ENCODE peak calls at places on chromosomes 6 and 20, in nine cellular contexts. F, C, R, J, V, E, Z, B and A are unnamed samples.

GRCh38 chr6:159002432-159003160 is 2.6 kb upstream of the RSPH3 start:
- DNase-seq in C (no peak), V (no peak), B (no peak), F (peak; percentile 75), Z (no peak), R (no peak), E (no peak), J (no peak), A (no peak)

GRCh38 chr6:12473494-12473893 is 183.3 kb downstream of the EDN1 start:
- DNase-seq in B (no peak), J (no peak), F (no peak), Z (no peak), E (no peak), C (no peak), R (no peak), V (no peak), A (no peak)

GRCh38 chr6:127484207-127484858 is 25.1 kb upstream of the KIAA0408 start:
- DNase-seq in V (peak; percentile 23), Z (no peak), R (no peak), F (no peak), C (peak; percentile 58), E (no peak), B (no peak), J (no peak), A (no peak)

GRCh38 chr6:131400054-131400781 is 172.8 kb upstream of the ARG1 start:
- DNase-seq in C (peak; percentile 91), J (no peak), B (no peak), R (no peak), E (no peak), F (peak; percentile 20), V (no peak), Z (no peak), A (no peak)

GRCh38 chr6:80174931-80175572 is 68.6 kb downstream of the BCKDHB start:
- DNase-seq in J (no peak), R (no peak), B (no peak), C (peak; percentile 62), E (no peak), Z (no peak), V (no peak), F (no peak), A (no peak)

GRCh38 chr6:160863782-160864181 is 127.8 kb upstream of the MAP3K4 start:
- DNase-seq in F (no peak), E (no peak), R (no peak), Z (no peak), J (no peak), C (no peak), B (peak; percentile 40), V (no peak), A (no peak)

GRCh38 chr6:64221776-64222175 is 586.2 kb downstream of the PHF3 start:
- DNase-seq in E (no peak), C (no peak), R (no peak), J (no peak), Z (no peak), B (no peak), V (no peak), F (no peak), A (no peak)

GRCh38 chr6:116220172-116220571 is 33.7 kb downstream of the TSPYL4 start:
- DNase-seq in J (no peak), Z (no peak), C (no peak), V (no peak), R (no peak), F (no peak), B (peak; percentile 92), E (no peak), A (no peak)

GRCh38 chr20:34817072-34817471 is 8.4 kb downstream of the NCOA6 start:
- DNase-seq in C (no peak), R (no peak), Z (no peak), F (no peak), E (no peak), B (no peak), J (no peak), V (no peak), A (no peak)

GRCh38 chr6:166419268-166419667 is 36.5 kb upstream of the MPC1 start:
- DNase-seq in J (no peak), B (no peak), E (no peak), F (peak; percentile 11), R (no peak), Z (no peak), C (no peak), V (peak; percentile 66), A (no peak)

GRCh38 chr20:10641893-10642292 is 31.9 kb downstream of the JAG1 start:
- DNase-seq in V (no peak), E (no peak), J (no peak), B (no peak), C (no peak), R (no peak), F (no peak), Z (no peak), A (no peak)

GRCh38 chr6:106997392-106998257 is 23.1 kb upstream of the CD24 start:
- DNase-seq in C (peak; percentile 62), J (peak; percentile 26), Z (no peak), E (peak; percentile 81), F (peak; percentile 80), R (peak; percentile 40), B (no peak), V (peak; percentile 67), A (peak; percentile 73)

GRCh38 chr6:105882071-105882803 is 203.9 kb upstream of the PRDM1 start:
- DNase-seq in R (no peak), F (peak; percentile 6), J (no peak), V (no peak), B (no peak), C (peak; percentile 69), E (no peak), Z (no peak), A (no peak)

GRCh38 chr6:84967389-84967788 is 203.0 kb upstream of the TBX18 start:
- DNase-seq in R (peak; percentile 26), Z (no peak), E (peak; percentile 52), J (no peak), V (no peak), F (peak; percentile 9), B (no peak), C (peak; percentile 65), A (peak; percentile 10)

GRCh38 chr6:69775450-69775849 is 21.4 kb downstream of the LMBRD1 start:
- DNase-seq in R (no peak), B (no peak), F (no peak), E (no peak), C (no peak), Z (no peak), V (no peak), J (no peak), A (no peak)

GRCh38 chr6:3325210-3325609 is 66.5 kb downstream of the PSMG4 start:
- DNase-seq in Z (no peak), E (no peak), B (no peak), V (no peak), F (no peak), R (peak; percentile 43), J (no peak), C (peak; percentile 78), A (no peak)

GRCh38 chr6:78942451-78942850 is 75.1 kb downstream of the IRAK1BP1 start:
- DNase-seq in B (no peak), R (no peak), E (no peak), Z (no peak), C (peak; percentile 4), V (no peak), J (no peak), F (no peak), A (no peak)

GRCh38 chr6:169452117-169452868 is 198.6 kb upstream of the THBS2 start:
- DNase-seq in Z (peak; percentile 48), E (peak; percentile 2), F (peak; percentile 65), B (peak; percentile 86), J (no peak), C (peak; percentile 94), R (no peak), V (no peak), A (no peak)

GRCh38 chr6:12538881-12539357 is 177.6 kb upstream of the PHACTR1 start:
- DNase-seq in F (peak; percentile 58), R (no peak), J (no peak), C (peak; percentile 77), Z (no peak), V (no peak), E (no peak), B (no peak), A (no peak)

GRCh38 chr6:35228483-35228882 is 14.7 kb downstream of the SCUBE3 start:
- DNase-seq in J (no peak), F (no peak), B (no peak), R (no peak), E (no peak), Z (no peak), C (no peak), V (no peak), A (no peak)

GRCh38 chr6:147774856-147775255 is 266.4 kb downstream of the SAMD5 start:
- DNase-seq in J (no peak), E (peak; percentile 37), Z (no peak), C (no peak), R (no peak), F (no peak), B (no peak), V (no peak), A (peak; percentile 10)

GRCh38 chr6:40395066-40395697 is 192.0 kb downstream of the LRFN2 start:
- DNase-seq in C (no peak), F (no peak), J (no peak), V (no peak), Z (peak; percentile 7), B (no peak), R (no peak), E (no peak), A (no peak)

GRCh38 chr6:120352491-120352890 is 981.8 kb downstream of the TBC1D32 start:
- DNase-seq in E (no peak), R (no peak), F (no peak), B (no peak), V (no peak), C (no peak), J (no peak), Z (no peak), A (no peak)

GRCh38 chr6:81086931-81087330 is 665.5 kb downstream of the TENT5A start:
- DNase-seq in J (no peak), E (no peak), Z (no peak), B (no peak), C (no peak), V (no peak), R (no peak), F (no peak), A (no peak)